ENCODE peak calls at places on chromosomes 5 and 9, in nine cellular contexts. S is body of pancreas, M is uterus, L is A549, T is IMR-90, D is stomach, H is heart left ventricle, N is GM12878, W is transverse colon. E is an unnamed sample.

GRCh38 chr5:159451197-159452052 is 121.1 kb upstream of the IL12B start:
- DNase-seq in S (peak; percentile 36), M (peak; percentile 81), L (peak; percentile 73), T (peak; percentile 98), D (no peak), H (peak; percentile 68), N (no peak), W (no peak), E (peak; percentile 61)

GRCh38 chr9:34651286-34651685 is 699 bp upstream of the IL11RA start:
- DNase-seq in S (peak; percentile 44), M (peak; percentile 60), L (no peak), T (peak; percentile 54), D (peak; percentile 71), H (no peak), N (no peak), W (peak; percentile 47), E (peak; percentile 54)

GRCh38 chr5:127229185-127229889 is 61.3 kb upstream of the MEGF10 start:
- DNase-seq in S (peak; percentile 59), M (peak; percentile 33), L (peak; percentile 43), T (peak; percentile 6), D (peak; percentile 61), H (peak; percentile 49), N (no peak), W (peak; percentile 64), E (peak; percentile 25)

GRCh38 chr5:1167728-1168709 is 33.4 kb upstream of the SLC6A19 start:
- DNase-seq in S (peak; percentile 87), M (peak; percentile 58), L (peak; percentile 85), T (peak; percentile 61), D (peak; percentile 79), H (peak; percentile 66), N (no peak), W (peak; percentile 78), E (peak; percentile 72)

GRCh38 chr9:70257991-70258691 is 637 bp upstream of the SMC5 start:
- DNase-seq in S (peak; percentile 83), M (peak; percentile 38), L (no peak), T (peak; percentile 48), D (peak; percentile 80), H (peak; percentile 29), N (no peak), W (peak; percentile 85), E (peak; percentile 51)

GRCh38 chr5:144150996-144151395 is 19.5 kb downstream of the YIPF5 start:
- DNase-seq in S (no peak), M (no peak), L (no peak), T (peak; percentile 36), D (no peak), H (no peak), N (no peak), W (no peak), E (no peak)

GRCh38 chr9:126326228-126327015 is at the start of gene MVB12B:
- DNase-seq in S (peak; percentile 36), M (peak; percentile 21), L (peak; percentile 58), T (peak; percentile 8), D (peak; percentile 53), H (peak; percentile 41), N (no peak), W (peak; percentile 39), E (peak; percentile 64)

GRCh38 chr9:89555426-89556375 is 49.1 kb upstream of the GADD45G start:
- DNase-seq in S (no peak), M (no peak), L (no peak), T (no peak), D (no peak), H (no peak), N (peak; percentile 58), W (no peak), E (no peak)

GRCh38 chr5:68429510-68429909 is 214.0 kb downstream of the PIK3R1 start:
- DNase-seq in S (no peak), M (no peak), L (no peak), T (no peak), D (no peak), H (no peak), N (no peak), W (no peak), E (no peak)

GRCh38 chr9:123678038-123678877 is 251.7 kb downstream of the DENND1A start:
- DNase-seq in S (peak; percentile 57), M (no peak), L (no peak), T (peak; percentile 1), D (peak; percentile 67), H (no peak), N (no peak), W (peak; percentile 26), E (no peak)

GRCh38 chr5:83285661-83286398 is 185.7 kb upstream of the VCAN start:
- DNase-seq in S (no peak), M (no peak), L (no peak), T (no peak), D (no peak), H (no peak), N (no peak), W (no peak), E (no peak)

GRCh38 chr9:88388203-88388885 is at the start of gene SPIN1:
- DNase-seq in S (peak; percentile 80), M (peak; percentile 69), L (peak; percentile 77), T (peak; percentile 62), D (peak; percentile 84), H (peak; percentile 85), N (no peak), W (peak; percentile 87), E (peak; percentile 83)

GRCh38 chr9:88387035-88387732 is 1.1 kb upstream of the SPIN1 start:
- DNase-seq in S (peak; percentile 64), M (no peak), L (peak; percentile 52), T (peak; percentile 55), D (peak; percentile 34), H (peak; percentile 31), N (no peak), W (peak; percentile 74), E (peak; percentile 54)

GRCh38 chr9:88390371-88390990 is 2.2 kb downstream of the SPIN1 start:
- DNase-seq in S (no peak), M (no peak), L (no peak), T (peak; percentile 54), D (no peak), H (no peak), N (no peak), W (no peak), E (no peak)

GRCh38 chr9:88388886-88389617 is 808 bp downstream of the SPIN1 start:
- DNase-seq in S (peak; percentile 52), M (peak; percentile 52), L (peak; percentile 61), T (peak; percentile 76), D (peak; percentile 38), H (no peak), N (no peak), W (peak; percentile 51), E (peak; percentile 78)

GRCh38 chr9:88387733-88388202 is 476 bp upstream of the SPIN1 start:
- DNase-seq in S (peak; percentile 62), M (peak; percentile 46), L (peak; percentile 43), T (peak; percentile 52), D (peak; percentile 59), H (no peak), N (no peak), W (peak; percentile 72), E (peak; percentile 59)
- TF ChIP-seq POLR2A in S (peak; percentile 72), M (no peak), L (peak; percentile 43), T (no peak), D (peak; percentile 58), H (no peak), N (no peak), W (peak; percentile 92), E (peak; percentile 16)

GRCh38 chr5:173852790-173853350 is 35.3 kb upstream of the CPEB4 start:
- DNase-seq in S (no peak), M (no peak), L (no peak), T (no peak), D (no peak), H (no peak), N (no peak), W (no peak), E (no peak)

GRCh38 chr5:173855995-173856656 is 32.0 kb upstream of the CPEB4 start:
- DNase-seq in S (no peak), M (no peak), L (no peak), T (no peak), D (no peak), H (no peak), N (no peak), W (no peak), E (no peak)

GRCh38 chr5:173857231-173857630 is 30.9 kb upstream of the CPEB4 start:
- DNase-seq in S (no peak), M (no peak), L (no peak), T (no peak), D (no peak), H (no peak), N (no peak), W (no peak), E (no peak)

GRCh38 chr5:173853370-173854131 is 34.6 kb upstream of the CPEB4 start:
- DNase-seq in S (no peak), M (no peak), L (no peak), T (no peak), D (no peak), H (no peak), N (no peak), W (no peak), E (no peak)

GRCh38 chr5:173855162-173855994 is 32.8 kb upstream of the CPEB4 start:
- DNase-seq in S (no peak), M (no peak), L (no peak), T (no peak), D (no peak), H (no peak), N (no peak), W (no peak), E (no peak)
- TF ChIP-seq POLR2A in S (no peak), M (no peak), L (no peak), T (no peak), D (no peak), H (no peak), N (no peak), W (no peak), E (no peak)

GRCh38 chr5:131635755-131636479 is 888 bp upstream of the RAPGEF6 start:
- DNase-seq in S (no peak), M (no peak), L (peak; percentile 17), T (no peak), D (no peak), H (no peak), N (peak; percentile 20), W (no peak), E (no peak)
- TF ChIP-seq POLR2A in S (no peak), M (no peak), L (no peak), T (no peak), D (no peak), H (no peak), N (no peak), W (no peak), E (no peak)

DNA sequence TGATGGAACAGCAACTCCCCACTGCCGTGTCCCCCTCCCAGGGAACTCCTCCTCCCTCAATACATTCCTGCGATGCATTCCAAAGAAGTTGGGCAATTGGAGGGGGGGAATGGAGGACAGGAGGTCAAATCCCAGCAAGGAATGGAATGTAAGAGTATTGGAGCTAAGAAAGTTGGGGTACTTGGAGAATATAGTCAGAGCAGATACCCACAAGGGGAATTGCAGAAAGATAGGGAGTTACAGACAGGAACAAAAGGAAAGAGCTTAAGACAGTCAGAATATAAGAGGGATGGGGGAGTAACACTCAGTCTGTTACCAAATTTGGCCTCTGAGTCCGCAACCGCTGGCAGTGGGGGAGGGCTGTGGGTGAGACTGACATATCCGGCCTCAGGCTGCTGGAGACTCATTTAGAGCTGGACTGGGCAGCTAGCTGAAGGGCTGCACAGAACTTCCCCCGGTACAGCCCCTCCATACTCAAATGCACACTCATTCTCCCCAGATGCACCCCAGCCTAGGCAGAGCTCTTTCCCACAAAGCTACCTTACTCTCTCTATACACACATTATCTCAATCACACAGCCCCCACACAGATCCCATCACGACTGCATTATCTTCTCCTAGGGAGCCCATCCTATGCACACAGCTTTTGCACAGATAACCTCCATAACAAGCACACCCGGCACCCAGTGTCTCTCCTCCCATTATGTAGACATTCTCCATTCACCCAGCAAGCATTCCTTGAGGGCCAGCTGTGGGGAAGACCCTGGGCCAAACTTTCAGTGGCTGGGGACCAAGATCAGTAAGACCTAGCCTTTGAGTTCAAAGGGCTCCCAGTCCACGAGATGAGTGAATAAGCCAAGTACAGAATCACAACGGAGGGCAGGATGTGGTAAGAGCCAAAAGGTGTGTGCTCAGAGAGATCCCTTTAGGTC is 3.7 kb downstream of the TLN1 start:
- DNase-seq in S (peak; percentile 68), M (peak; percentile 92), L (no peak), T (peak; percentile 90), D (peak; percentile 49), H (peak; percentile 85), N (no peak), W (peak; percentile 78), E (peak; percentile 74)
- TF ChIP-seq POLR2A in S (no peak), M (peak; percentile 76), L (no peak), T (peak; percentile 93), D (peak; percentile 30), H (no peak), N (peak; percentile 72), W (peak; percentile 71), E (no peak)